ENCODE peak calls at places on chromosomes 12 and 14, in ten cellular contexts. O is nephron progenitor cell, T is A549, P is endothelial cell, V is GM06990, Y is GM23338, Z is WTC11, B is mammary epithelial cell, Q is heart right ventricle, R is lower leg skin. D is an unnamed sample.

GRCh38 chr12:20740972-20741371 is 45.8 kb downstream of the SLCO1C1 start:
- DNase-seq in Y (no peak), O (no peak), Q (no peak), B (no peak), P (no peak), R (no peak), T (no peak), V (no peak), Z (no peak), D (no peak)

GRCh38 chr14:98937712-98938505 is 334.1 kb downstream of the BCL11B start:
- DNase-seq in T (no peak), Y (no peak), B (peak; percentile 26), P (no peak), V (no peak), Z (no peak), R (no peak), O (no peak), Q (no peak), D (no peak)

GRCh38 chr12:110869035-110869434 is 22.2 kb downstream of the CCDC63 start:
- DNase-seq in Z (no peak), P (no peak), Q (no peak), B (no peak), R (no peak), T (no peak), Y (no peak), V (no peak), O (no peak), D (no peak)

GRCh38 chr14:54627718-54628345 is 60.9 kb downstream of the SAMD4A start:
- DNase-seq in T (no peak), P (peak; percentile 57), O (peak; percentile 46), R (no peak), B (no peak), Y (peak; percentile 70), V (peak; percentile 29), Z (no peak), Q (peak; percentile 85), D (peak; percentile 59)

GRCh38 chr12:27236498-27236897 is 7.6 kb upstream of the STK38L start:
- DNase-seq in O (no peak), V (no peak), Z (no peak), Q (no peak), P (no peak), Y (no peak), R (no peak), B (peak; percentile 29), T (no peak), D (no peak)

GRCh38 chr12:124379938-124380754 is 85.3 kb downstream of the RFLNA start:
- DNase-seq in T (peak; percentile 85), Z (no peak), Q (peak; percentile 78), B (peak; percentile 52), Y (no peak), V (no peak), O (no peak), P (peak; percentile 59), R (peak; percentile 94), D (no peak)

GRCh38 chr12:75374971-75375370 is 15.9 kb upstream of the GLIPR1L2 start:
- DNase-seq in R (no peak), Q (no peak), V (no peak), O (no peak), T (no peak), Y (no peak), Z (no peak), P (no peak), B (no peak), D (no peak)

GRCh38 chr14:99921431-99921830 is 128.2 kb downstream of the EML1 start:
- DNase-seq in O (no peak), Z (no peak), B (no peak), T (no peak), Y (no peak), R (peak; percentile 45), P (no peak), V (no peak), Q (no peak), D (no peak)

GRCh38 chr12:106629797-106630669 is 47.2 kb downstream of the RFX4 start:
- DNase-seq in Q (no peak), P (no peak), Y (no peak), O (no peak), R (no peak), V (no peak), T (no peak), Z (no peak), B (peak; percentile 44), D (no peak)

GRCh38 chr12:79537675-79538074 is 153.1 kb downstream of the PAWR start:
- DNase-seq in O (no peak), T (no peak), B (no peak), P (no peak), R (no peak), Q (no peak), Y (no peak), V (no peak), Z (no peak), D (no peak)

GRCh38 chr12:26823391-26823790 is 9.6 kb downstream of the ITPR2 start:
- DNase-seq in R (no peak), Y (no peak), B (peak; percentile 46), P (no peak), T (no peak), Z (no peak), Q (no peak), O (no peak), V (no peak), D (no peak)

GRCh38 chr12:106994579-106995220 is 7.8 kb upstream of the MTERF2 start:
- DNase-seq in O (no peak), Q (no peak), R (no peak), Z (no peak), T (peak; percentile 56), Y (no peak), P (no peak), V (no peak), B (no peak), D (no peak)

GRCh38 chr14:100830681-100831080 is 4.8 kb downstream of the MEG3 start:
- DNase-seq in P (no peak), Q (no peak), B (no peak), V (no peak), R (no peak), Y (no peak), O (no peak), Z (no peak), T (no peak), D (no peak)

DNA sequence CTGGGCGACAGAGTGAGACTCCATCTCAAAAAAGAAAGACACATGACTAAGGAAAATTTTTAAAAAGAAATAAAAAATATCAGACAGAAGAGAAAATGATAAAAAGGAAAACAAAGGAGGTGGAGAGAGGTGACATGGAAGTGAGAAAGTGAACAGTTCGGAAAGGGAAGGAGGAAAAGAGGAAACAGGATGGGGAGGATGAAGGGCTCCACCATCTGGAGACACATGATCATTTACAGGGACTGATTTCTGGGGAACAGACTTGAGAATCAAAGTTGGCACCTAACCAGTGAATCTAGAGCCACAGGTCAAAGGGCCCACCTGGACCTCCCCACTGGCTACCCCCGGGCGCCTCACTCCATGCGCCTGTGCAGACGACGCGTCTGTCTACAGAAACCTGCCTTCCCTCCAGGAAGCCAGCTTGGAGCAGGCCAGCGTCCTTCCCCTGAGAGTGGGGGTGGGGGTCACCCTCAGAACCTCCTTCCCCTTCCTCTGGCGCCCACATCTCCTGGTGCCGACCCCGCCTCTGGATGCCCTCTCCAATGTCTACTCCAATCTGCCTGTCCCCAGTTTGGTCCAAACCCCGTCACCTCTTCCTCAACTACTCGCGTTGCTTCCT is 60.5 kb downstream of the AMN start:
- DNase-seq in Q (no peak), Y (no peak), R (no peak), Z (no peak), B (no peak), O (no peak), T (no peak), P (no peak), V (no peak), D (no peak)
- TF ChIP-seq CTCF in Q (no peak), Y (no peak), R (no peak), Z (no peak), B (no peak), O (no peak), T (no peak), P (no peak), V (no peak), D (no peak)

GRCh38 chr12:66061557-66062279 is 68.8 kb downstream of the LLPH start:
- DNase-seq in R (no peak), P (no peak), V (no peak), T (no peak), Y (peak; percentile 83), O (no peak), Z (peak; percentile 25), B (no peak), Q (no peak), D (no peak)

GRCh38 chr12:66062280-66062605 is 68.3 kb downstream of the LLPH start:
- DNase-seq in T (no peak), Z (no peak), Y (no peak), R (no peak), B (no peak), V (no peak), O (no peak), Q (no peak), P (no peak), D (no peak)

GRCh38 chr12:66060361-66060907 is 70.1 kb downstream of the LLPH start:
- DNase-seq in Z (no peak), B (no peak), P (no peak), O (no peak), T (no peak), V (no peak), R (no peak), Y (no peak), Q (no peak), D (no peak)

GRCh38 chr12:66061076-66061475 is 69.5 kb downstream of the LLPH start:
- DNase-seq in P (no peak), O (peak; percentile 14), Z (no peak), B (no peak), V (no peak), T (no peak), Y (no peak), R (no peak), Q (no peak), D (no peak)

DNA sequence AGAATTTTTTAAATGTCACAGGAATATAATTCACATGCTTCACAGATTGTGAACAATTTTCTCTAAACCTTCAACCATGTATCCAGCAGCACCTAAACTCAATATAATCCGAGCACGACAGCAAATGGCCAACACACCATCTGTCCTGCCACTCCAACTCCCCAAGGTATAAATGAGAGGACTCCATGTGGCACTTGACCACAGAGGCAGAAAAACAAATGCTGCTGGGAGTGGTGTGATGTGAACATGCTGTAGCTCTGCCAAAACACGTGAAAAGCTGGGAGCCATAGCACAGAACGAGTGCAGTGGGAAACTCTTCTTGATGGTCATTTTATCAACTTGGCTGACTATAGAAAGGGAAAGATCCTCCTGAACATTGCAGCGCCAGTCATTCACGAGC is 70.9 kb downstream of the LLPH start:
- DNase-seq in B (no peak), V (no peak), Y (no peak), R (no peak), Q (no peak), T (no peak), O (no peak), P (no peak), Z (no peak), D (no peak)
- TF ChIP-seq CTCF in B (no peak), V (no peak), Y (no peak), R (no peak), Q (no peak), T (no peak), O (no peak), P (no peak), Z (no peak), D (no peak)

GRCh38 chr12:32312049-32312670 is 87.2 kb upstream of the FGD4 start:
- DNase-seq in R (no peak), Z (no peak), P (peak; percentile 10), B (peak; percentile 45), V (no peak), O (peak; percentile 6), Q (no peak), T (peak; percentile 80), Y (peak; percentile 80), D (peak; percentile 38)
- TF ChIP-seq CTCF in R (no peak), Z (no peak), P (peak; percentile 63), B (peak; percentile 29), V (peak; percentile 43), O (peak; percentile 45), Q (peak; percentile 44), T (peak; percentile 81), Y (peak; percentile 74), D (peak; percentile 40)

GRCh38 chr14:67857778-67858350 is 38.3 kb downstream of the RAD51B start:
- DNase-seq in T (no peak), V (no peak), Z (peak; percentile 20), Q (no peak), P (no peak), Y (peak; percentile 21), R (no peak), O (no peak), B (no peak), D (no peak)
- TF ChIP-seq CTCF in T (no peak), V (no peak), Z (no peak), Q (no peak), P (no peak), Y (peak; percentile 28), R (no peak), O (no peak), B (no peak), D (no peak)